ENCODE peak calls at places on chromosomes 1 and 21, in eight cellular contexts. I is upper lobe of right lung; A is lung; B is fibroblast of mammary gland; N is NCI-H748 treated with DMSO at 0.1 percent for 48 hours; F is PC-3; M is stimulated activated CD8-positive, alpha-beta memory T cell treated with anti-CD3 and anti-CD28 coated beads, Interleukin-2, amount 100 ng/mL, for 1 hour; D is tibial nerve. X is an unnamed sample.

GRCh38 chr21:33395866-33396265 is 7.3 kb upstream of the IFNGR2 start:
- DNase-seq in I (no peak), A (no peak), B (no peak), N (no peak), F (no peak), M (no peak), D (no peak), X (no peak)

GRCh38 chr1:168752171-168752570 is 23.2 kb upstream of the DPT start:
- DNase-seq in I (no peak), A (no peak), B (no peak), N (no peak), F (peak; percentile 91), M (no peak), D (no peak), X (no peak)

GRCh38 chr1:19425643-19426245 is 59.6 kb downstream of the CAPZB start:
- DNase-seq in I (no peak), A (no peak), B (no peak), N (no peak), F (no peak), M (no peak), D (no peak), X (no peak)

GRCh38 chr21:39344848-39345247 is 4.0 kb downstream of the HMGN1 start:
- DNase-seq in I (no peak), A (no peak), B (no peak), N (no peak), F (no peak), M (no peak), D (no peak), X (no peak)

GRCh38 chr1:2152914-2153313 is 41.7 kb downstream of the FAAP20 start:
- DNase-seq in I (no peak), A (no peak), B (no peak), N (no peak), F (no peak), M (no peak), D (no peak), X (no peak)

GRCh38 chr1:208034135-208034534 is 123.2 kb upstream of the CD34 start:
- DNase-seq in I (no peak), A (no peak), B (no peak), N (no peak), F (no peak), M (no peak), D (no peak), X (no peak)

GRCh38 chr1:185654199-185654951 is 79.8 kb upstream of the HMCN1 start:
- DNase-seq in I (no peak), A (no peak), B (no peak), N (no peak), F (no peak), M (no peak), D (no peak), X (no peak)

GRCh38 chr1:63976006-63976405 is 202.2 kb downstream of the ROR1 start:
- DNase-seq in I (no peak), A (no peak), B (no peak), N (no peak), F (no peak), M (no peak), D (no peak), X (no peak)

GRCh38 chr1:101299710-101300109 is 62.9 kb downstream of the S1PR1 start:
- DNase-seq in I (no peak), A (no peak), B (no peak), N (no peak), F (no peak), M (no peak), D (no peak), X (no peak)

GRCh38 chr1:234562336-234562735 is 47.6 kb downstream of the IRF2BP2 start:
- DNase-seq in I (no peak), A (no peak), B (no peak), N (no peak), F (no peak), M (no peak), D (no peak), X (no peak)

GRCh38 chr1:110440877-110441276 is 10.1 kb upstream of the PROK1 start:
- DNase-seq in I (peak; percentile 81), A (peak; percentile 77), B (peak; percentile 41), N (no peak), F (no peak), M (no peak), D (peak; percentile 44), X (no peak)

GRCh38 chr1:84603223-84603622 is 29.0 kb upstream of the CTBS start:
- DNase-seq in I (no peak), A (no peak), B (peak; percentile 16), N (no peak), F (peak; percentile 29), M (no peak), D (no peak), X (no peak)

GRCh38 chr1:100397681-100398080 is 45.4 kb downstream of the CDC14A start:
- DNase-seq in I (no peak), A (no peak), B (no peak), N (no peak), F (no peak), M (no peak), D (no peak), X (no peak)